ENCODE peak calls at places on chromosome 15, in five cellular contexts. One of them, this sample, is unnamed.
A peak's percentile ranks its signal among the peaks of the same experiment; 100 is the strongest.

GRCh38 chr15:32053717-32054116 is 23.4 kb downstream of the CHRNA7 start:
- DNase-seq in GM06990: no peak
- DNase-seq in sciatic nerve: no peak
- DNase-seq in BE2C: no peak
- DNase-seq in LHCN-M2: no peak
- DNase-seq in this sample: no peak

GRCh38 chr15:22979699-22980188 is 424 bp downstream of the CYFIP1 start:
- DNase-seq in BE2C: no peak
- DNase-seq in LHCN-M2: no peak
- DNase-seq in GM06990: peak; percentile 25
- DNase-seq in sciatic nerve: peak; percentile 70
- DNase-seq in this sample: no peak

GRCh38 chr15:90859234-90860131 is 8.9 kb upstream of the FURIN start:
- DNase-seq in GM06990: no peak
- DNase-seq in LHCN-M2: no peak
- DNase-seq in sciatic nerve: no peak
- DNase-seq in BE2C: no peak
- DNase-seq in this sample: no peak

GRCh38 chr15:67186226-67186649 is 68.2 kb downstream of the AAGAB start:
- DNase-seq in LHCN-M2: no peak
- DNase-seq in BE2C: no peak
- DNase-seq in GM06990: no peak
- DNase-seq in sciatic nerve: peak; percentile 78
- DNase-seq in this sample: no peak

GRCh38 chr15:68620721-68621528 is 42.1 kb downstream of the CORO2B start:
- DNase-seq in sciatic nerve: peak; percentile 96
- DNase-seq in LHCN-M2: peak; percentile 54
- DNase-seq in BE2C: peak; percentile 85
- DNase-seq in GM06990: no peak
- DNase-seq in this sample: peak; percentile 95

GRCh38 chr15:59224474-59224873 is 17.8 kb downstream of the LDHAL6B start:
- DNase-seq in sciatic nerve: no peak
- DNase-seq in GM06990: no peak
- DNase-seq in LHCN-M2: peak; percentile 48
- DNase-seq in BE2C: no peak
- DNase-seq in this sample: no peak

GRCh38 chr15:101062063-101062462 is 142.9 kb downstream of the LRRK1 start:
- DNase-seq in BE2C: no peak
- DNase-seq in GM06990: no peak
- DNase-seq in LHCN-M2: no peak
- DNase-seq in sciatic nerve: no peak
- DNase-seq in this sample: no peak

GRCh38 chr15:40702077-40702476 is 7.1 kb downstream of the RAD51 start:
- DNase-seq in GM06990: no peak
- DNase-seq in BE2C: no peak
- DNase-seq in sciatic nerve: no peak
- DNase-seq in LHCN-M2: peak; percentile 9
- DNase-seq in this sample: no peak

GRCh38 chr15:44035781-44036699 is 159.0 kb downstream of the FRMD5 start:
- DNase-seq in sciatic nerve: no peak
- DNase-seq in LHCN-M2: no peak
- DNase-seq in BE2C: no peak
- DNase-seq in GM06990: no peak
- DNase-seq in this sample: no peak

GRCh38 chr15:44812029-44812517 is 75.7 kb downstream of the TRIM69 start:
- DNase-seq in BE2C: no peak
- DNase-seq in LHCN-M2: no peak
- DNase-seq in GM06990: no peak
- DNase-seq in sciatic nerve: no peak
- DNase-seq in this sample: no peak

GRCh38 chr15:76996526-76997401 is 1.8 kb downstream of the PSTPIP1 start:
- DNase-seq in LHCN-M2: peak; percentile 24
- DNase-seq in BE2C: peak; percentile 63
- DNase-seq in GM06990: no peak
- DNase-seq in sciatic nerve: peak; percentile 64
- DNase-seq in this sample: no peak

GRCh38 chr15:72284781-72285180 is 12.4 kb upstream of the PARP6 start:
- DNase-seq in sciatic nerve: no peak
- DNase-seq in GM06990: no peak
- DNase-seq in LHCN-M2: peak; percentile 21
- DNase-seq in BE2C: no peak
- DNase-seq in this sample: peak; percentile 45

GRCh38 chr15:32844118-32844711 is 126.4 kb downstream of the GREM1 start:
- DNase-seq in GM06990: no peak
- DNase-seq in BE2C: no peak
- DNase-seq in sciatic nerve: no peak
- DNase-seq in LHCN-M2: no peak
- DNase-seq in this sample: peak; percentile 55

GRCh38 chr15:40388941-40389823 is 6.7 kb downstream of the KNSTRN start:
- DNase-seq in LHCN-M2: no peak
- DNase-seq in BE2C: no peak
- DNase-seq in GM06990: no peak
- DNase-seq in sciatic nerve: no peak
- DNase-seq in this sample: no peak

GRCh38 chr15:63379492-63380150 is 2.0 kb downstream of the CA12 start:
- DNase-seq in GM06990: no peak
- DNase-seq in LHCN-M2: no peak
- DNase-seq in sciatic nerve: no peak
- DNase-seq in BE2C: no peak
- DNase-seq in this sample: no peak